ENCODE peak calls at places on chromosomes 12 and 14, in five cellular contexts. S is activated CD4-positive, alpha-beta T cell treated with anti-CD3 and anti-CD28 coated beads, Interleukin-2, amount 10 ng/mL, durations not matched to agents 7 days and 5 days; N is A172; R is AG09319; Z is T-cell. G is an unnamed sample.

GRCh38 chr14:25042362-25043299 is 7.3 kb downstream of the STXBP6 start:
- DNase-seq in Z (no peak), R (no peak), N (peak), S (no peak), G (no peak)

GRCh38 chr12:13211859-13212664 is 15.5 kb downstream of the EMP1 start:
- DNase-seq in R (no peak), Z (peak), S (peak), N (peak), G (peak)

GRCh38 chr12:71947645-71948105 is 9.0 kb downstream of the TPH2 start:
- DNase-seq in R (no peak), Z (no peak), S (no peak), N (no peak), G (peak)

GRCh38 chr12:10170199-10170598 is 1.7 kb downstream of the OLR1 start:
- DNase-seq in S (no peak), N (no peak), Z (no peak), R (no peak), G (no peak)

GRCh38 chr14:61406670-61407069 is 85.3 kb downstream of the PRKCH start:
- DNase-seq in R (no peak), Z (no peak), S (no peak), N (no peak), G (no peak)

GRCh38 chr12:79691299-79692248 is 810 bp upstream of the PAWR start:
- DNase-seq in Z (no peak), S (no peak), R (no peak), N (peak), G (no peak)

GRCh38 chr12:51200156-51200555 is 17.7 kb downstream of the POU6F1 start:
- DNase-seq in N (no peak), R (no peak), S (no peak), Z (no peak), G (no peak)

GRCh38 chr12:2733493-2734252 is 61.1 kb upstream of the FKBP4 start:
- DNase-seq in Z (no peak), N (no peak), S (no peak), R (no peak), G (no peak)

GRCh38 chr14:72666610-72667009 is 227.3 kb downstream of the DPF3 start:
- DNase-seq in Z (no peak), S (no peak), N (peak), R (no peak), G (no peak)

GRCh38 chr14:102776761-102777710 is at the start of gene TRAF3:
- DNase-seq in Z (peak), R (no peak), S (peak), N (no peak), G (peak)

GRCh38 chr12:62808166-62808879 is 126.6 kb downstream of the PPM1H start:
- DNase-seq in R (no peak), Z (no peak), S (no peak), N (no peak), G (no peak)

GRCh38 chr14:60965402-60965801 is 15.5 kb downstream of the TRMT5 start:
- DNase-seq in N (no peak), R (peak), S (no peak), Z (no peak), G (no peak)

GRCh38 chr12:75818863-75819262 is 212.7 kb downstream of the PHLDA1 start:
- DNase-seq in S (no peak), R (no peak), N (no peak), Z (no peak), G (no peak)

GRCh38 chr12:14396071-14396470 is 30.6 kb downstream of the ATF7IP start:
- DNase-seq in R (no peak), Z (peak), N (no peak), S (peak), G (no peak)

GRCh38 chr14:23284654-23285529 is 1.0 kb downstream of the HOMEZ start:
- DNase-seq in S (no peak), Z (no peak), R (no peak), N (no peak), G (no peak)

GRCh38 chr14:44412858-44413569 is 94.1 kb downstream of the FSCB start:
- DNase-seq in Z (no peak), S (no peak), N (no peak), R (no peak), G (no peak)

G was measured in nephron progenitor cell.